ENCODE peak calls at places on chromosomes 3 and 15, in ten cellular contexts. W, O, Z, K, E, D, U, I, J and S are unnamed samples.

GRCh38 chr15:40063563-40064011 is 24.6 kb upstream of the SRP14 start:
- DNase-seq in Z (peak), K (no peak), I (no peak), D (no peak), J (peak), W (no peak), O (peak), U (no peak), E (no peak), S (peak)

GRCh38 chr3:58962816-58963215 is 87.0 kb downstream of the CFAP20DC start:
- DNase-seq in O (peak), E (no peak), U (no peak), Z (peak), J (peak), K (no peak), W (no peak), I (no peak), D (no peak), S (no peak)

GRCh38 chr15:51200791-51201190 is 106.1 kb upstream of the TNFAIP8L3 start:
- DNase-seq in K (no peak), W (no peak), U (no peak), O (peak), D (no peak), I (no peak), J (no peak), E (no peak), Z (no peak), S (no peak)

GRCh38 chr3:46495901-46496456 is 1.8 kb upstream of the RTP3 start:
- DNase-seq in D (no peak), O (peak), Z (peak), I (no peak), J (peak), U (no peak), W (no peak), K (no peak), E (no peak), S (peak)

GRCh38 chr3:117892431-117892841 is 1142.2 kb downstream of the IGSF11 start:
- DNase-seq in J (peak), U (no peak), O (peak), D (no peak), W (no peak), E (no peak), K (no peak), Z (peak), I (no peak), S (peak)

GRCh38 chr15:35624881-35625280 is 78.9 kb upstream of the DPH6 start:
- DNase-seq in E (no peak), U (peak), J (peak), Z (peak), D (no peak), W (no peak), K (no peak), O (peak), I (no peak), S (no peak)

GRCh38 chr15:29818141-29818540 is 4.1 kb downstream of the TJP1 start:
- DNase-seq in D (no peak), E (no peak), W (no peak), O (no peak), I (no peak), Z (peak), U (no peak), K (no peak), J (no peak), S (no peak)

GRCh38 chr3:151283907-151284461 is 5.6 kb upstream of the P2RY14 start:
- DNase-seq in I (peak), Z (peak), O (peak), J (peak), K (peak), E (no peak), W (peak), U (no peak), D (no peak), S (no peak)